ENCODE peak calls at places on chromosomes 1 and 21, in ten cellular contexts. Q is mesendoderm; V is AG09319; S is heart left ventricle; F is activated CD4-positive, alpha-beta T cell treated with anti-CD3 and anti-CD28 coated beads for 1 hour; I is T-helper 1 cell; L is GM04504; U is left kidney; M is stimulated activated CD4-positive, alpha-beta T cell treated with anti-CD3 and anti-CD28 coated beads, Interleukin-12 subunit alpha, Interleukin-12 subunit beta, amount 100 ng/mL, for 48 hours; G is GM12865. R is an unnamed sample.

GRCh38 chr21:33762798-33763572 is 120.7 kb downstream of the ITSN1 start:
- DNase-seq in Q (no peak), V (no peak), S (no peak), F (no peak), I (no peak), L (no peak), U (peak), M (no peak), G (no peak), R (no peak)

GRCh38 chr1:178530037-178530402 is 17.1 kb downstream of the TEX35 start:
- DNase-seq in Q (peak), V (no peak), S (no peak), F (no peak), I (no peak), L (peak), U (no peak), M (no peak), G (no peak), R (no peak)

GRCh38 chr1:4696161-4696745 is 41.8 kb downstream of the AJAP1 start:
- DNase-seq in Q (peak), V (no peak), S (no peak), F (no peak), I (no peak), L (no peak), U (peak), M (no peak), G (no peak), R (no peak)

GRCh38 chr1:8239306-8240023 is 78.4 kb upstream of the SLC45A1 start:
- DNase-seq in Q (peak), V (no peak), S (no peak), F (no peak), I (no peak), L (no peak), U (peak), M (no peak), G (no peak), R (no peak)

GRCh38 chr1:109622103-109622892 is 2.7 kb downstream of the AMPD2 start:
- DNase-seq in Q (no peak), V (no peak), S (no peak), F (no peak), I (no peak), L (no peak), U (no peak), M (no peak), G (no peak), R (no peak)

GRCh38 chr1:203268901-203269653 is 36.2 kb upstream of the BTG2 start:
- DNase-seq in Q (peak), V (peak), S (no peak), F (no peak), I (peak), L (peak), U (peak), M (no peak), G (peak), R (peak)

GRCh38 chr1:245441699-245442098 is 286.9 kb downstream of the KIF26B start:
- DNase-seq in Q (no peak), V (peak), S (no peak), F (no peak), I (no peak), L (peak), U (peak), M (no peak), G (no peak), R (no peak)

GRCh38 chr1:1231400-1232223 is at the start of gene SDF4:
- DNase-seq in Q (peak), V (peak), S (peak), F (peak), I (peak), L (peak), U (peak), M (peak), G (peak), R (peak)

GRCh38 chr1:109539676-109540075 is at the start of gene GPR61:
- DNase-seq in Q (no peak), V (no peak), S (no peak), F (no peak), I (no peak), L (no peak), U (peak), M (no peak), G (no peak), R (no peak)

GRCh38 chr21:35632711-35633110 is 427.6 kb downstream of the SETD4 start:
- DNase-seq in Q (no peak), V (no peak), S (no peak), F (no peak), I (no peak), L (no peak), U (no peak), M (no peak), G (no peak), R (no peak)

R was measured in T-helper 22 cell.